ENCODE peak calls at places on chromosomes 1 and 21, in seven cellular contexts. One of them, this sample, is unnamed.

GRCh38 chr1:163069142-163069541 is at the start of gene RGS4:
- DNase-seq in stimulated activated CD4-positive, alpha-beta T cell treated with anti-CD3 and anti-CD28 coated beads, Interleukin-4, amount 100 ng/mL, for 24 hours: no peak
- DNase-seq in activated CD8-positive, alpha-beta memory T cell treated with anti-CD3 and anti-CD28 coated beads, Interleukin-2, amount 10 ng/mL, durations not matched to agents 7 days and 5 days: no peak
- DNase-seq in EL: peak
- DNase-seq in GM19239: no peak
- DNase-seq in left colon: peak
- DNase-seq in AG08396: peak
- DNase-seq in this sample: no peak

GRCh38 chr1:94068831-94069648 is 51.9 kb downstream of the ABCA4 start:
- DNase-seq in stimulated activated CD4-positive, alpha-beta T cell treated with anti-CD3 and anti-CD28 coated beads, Interleukin-4, amount 100 ng/mL, for 24 hours: no peak
- DNase-seq in activated CD8-positive, alpha-beta memory T cell treated with anti-CD3 and anti-CD28 coated beads, Interleukin-2, amount 10 ng/mL, durations not matched to agents 7 days and 5 days: no peak
- DNase-seq in EL: no peak
- DNase-seq in GM19239: no peak
- DNase-seq in left colon: peak
- DNase-seq in AG08396: peak
- DNase-seq in this sample: no peak

GRCh38 chr1:23845163-23845562 is 19.9 kb upstream of the HMGCL start:
- DNase-seq in stimulated activated CD4-positive, alpha-beta T cell treated with anti-CD3 and anti-CD28 coated beads, Interleukin-4, amount 100 ng/mL, for 24 hours: no peak
- DNase-seq in activated CD8-positive, alpha-beta memory T cell treated with anti-CD3 and anti-CD28 coated beads, Interleukin-2, amount 10 ng/mL, durations not matched to agents 7 days and 5 days: no peak
- DNase-seq in EL: no peak
- DNase-seq in GM19239: no peak
- DNase-seq in left colon: no peak
- DNase-seq in AG08396: no peak
- DNase-seq in this sample: no peak

GRCh38 chr21:44569861-44570517 is 3.5 kb upstream of the KRTAP10-4 start:
- DNase-seq in stimulated activated CD4-positive, alpha-beta T cell treated with anti-CD3 and anti-CD28 coated beads, Interleukin-4, amount 100 ng/mL, for 24 hours: no peak
- DNase-seq in activated CD8-positive, alpha-beta memory T cell treated with anti-CD3 and anti-CD28 coated beads, Interleukin-2, amount 10 ng/mL, durations not matched to agents 7 days and 5 days: peak
- DNase-seq in EL: no peak
- DNase-seq in GM19239: no peak
- DNase-seq in left colon: no peak
- DNase-seq in AG08396: no peak
- DNase-seq in this sample: peak

GRCh38 chr1:116579253-116579875 is 8.5 kb upstream of the CD58 start:
- DNase-seq in stimulated activated CD4-positive, alpha-beta T cell treated with anti-CD3 and anti-CD28 coated beads, Interleukin-4, amount 100 ng/mL, for 24 hours: no peak
- DNase-seq in activated CD8-positive, alpha-beta memory T cell treated with anti-CD3 and anti-CD28 coated beads, Interleukin-2, amount 10 ng/mL, durations not matched to agents 7 days and 5 days: no peak
- DNase-seq in EL: no peak
- DNase-seq in GM19239: no peak
- DNase-seq in left colon: no peak
- DNase-seq in AG08396: no peak
- DNase-seq in this sample: no peak

GRCh38 chr1:94617139-94617805 is 75.7 kb upstream of the F3 start:
- DNase-seq in stimulated activated CD4-positive, alpha-beta T cell treated with anti-CD3 and anti-CD28 coated beads, Interleukin-4, amount 100 ng/mL, for 24 hours: no peak
- DNase-seq in activated CD8-positive, alpha-beta memory T cell treated with anti-CD3 and anti-CD28 coated beads, Interleukin-2, amount 10 ng/mL, durations not matched to agents 7 days and 5 days: no peak
- DNase-seq in EL: peak
- DNase-seq in GM19239: no peak
- DNase-seq in left colon: no peak
- DNase-seq in AG08396: no peak
- DNase-seq in this sample: no peak

GRCh38 chr1:196599324-196599723 is 8.9 kb downstream of the KCNT2 start:
- DNase-seq in stimulated activated CD4-positive, alpha-beta T cell treated with anti-CD3 and anti-CD28 coated beads, Interleukin-4, amount 100 ng/mL, for 24 hours: no peak
- DNase-seq in activated CD8-positive, alpha-beta memory T cell treated with anti-CD3 and anti-CD28 coated beads, Interleukin-2, amount 10 ng/mL, durations not matched to agents 7 days and 5 days: no peak
- DNase-seq in EL: no peak
- DNase-seq in GM19239: no peak
- DNase-seq in left colon: no peak
- DNase-seq in AG08396: no peak
- DNase-seq in this sample: no peak

GRCh38 chr1:213688655-213689054 is 299.1 kb upstream of the PROX1 start:
- DNase-seq in stimulated activated CD4-positive, alpha-beta T cell treated with anti-CD3 and anti-CD28 coated beads, Interleukin-4, amount 100 ng/mL, for 24 hours: no peak
- DNase-seq in activated CD8-positive, alpha-beta memory T cell treated with anti-CD3 and anti-CD28 coated beads, Interleukin-2, amount 10 ng/mL, durations not matched to agents 7 days and 5 days: no peak
- DNase-seq in EL: no peak
- DNase-seq in GM19239: no peak
- DNase-seq in left colon: no peak
- DNase-seq in AG08396: no peak
- DNase-seq in this sample: no peak

GRCh38 chr1:56710646-56711045 is 65.5 kb downstream of the PRKAA2 start:
- DNase-seq in stimulated activated CD4-positive, alpha-beta T cell treated with anti-CD3 and anti-CD28 coated beads, Interleukin-4, amount 100 ng/mL, for 24 hours: no peak
- DNase-seq in activated CD8-positive, alpha-beta memory T cell treated with anti-CD3 and anti-CD28 coated beads, Interleukin-2, amount 10 ng/mL, durations not matched to agents 7 days and 5 days: no peak
- DNase-seq in EL: peak
- DNase-seq in GM19239: no peak
- DNase-seq in left colon: no peak
- DNase-seq in AG08396: peak
- DNase-seq in this sample: no peak

GRCh38 chr1:53693773-53694717 is 44.9 kb downstream of the GLIS1 start:
- DNase-seq in stimulated activated CD4-positive, alpha-beta T cell treated with anti-CD3 and anti-CD28 coated beads, Interleukin-4, amount 100 ng/mL, for 24 hours: no peak
- DNase-seq in activated CD8-positive, alpha-beta memory T cell treated with anti-CD3 and anti-CD28 coated beads, Interleukin-2, amount 10 ng/mL, durations not matched to agents 7 days and 5 days: no peak
- DNase-seq in EL: peak
- DNase-seq in GM19239: no peak
- DNase-seq in left colon: no peak
- DNase-seq in AG08396: no peak
- DNase-seq in this sample: no peak

GRCh38 chr1:43203859-43204258 is 31.7 kb downstream of the CFAP57 start:
- DNase-seq in stimulated activated CD4-positive, alpha-beta T cell treated with anti-CD3 and anti-CD28 coated beads, Interleukin-4, amount 100 ng/mL, for 24 hours: no peak
- DNase-seq in activated CD8-positive, alpha-beta memory T cell treated with anti-CD3 and anti-CD28 coated beads, Interleukin-2, amount 10 ng/mL, durations not matched to agents 7 days and 5 days: no peak
- DNase-seq in EL: no peak
- DNase-seq in GM19239: no peak
- DNase-seq in left colon: no peak
- DNase-seq in AG08396: no peak
- DNase-seq in this sample: no peak

GRCh38 chr1:20194770-20195463 is 8.6 kb upstream of the PLA2G2C start:
- DNase-seq in stimulated activated CD4-positive, alpha-beta T cell treated with anti-CD3 and anti-CD28 coated beads, Interleukin-4, amount 100 ng/mL, for 24 hours: peak
- DNase-seq in activated CD8-positive, alpha-beta memory T cell treated with anti-CD3 and anti-CD28 coated beads, Interleukin-2, amount 10 ng/mL, durations not matched to agents 7 days and 5 days: peak
- DNase-seq in EL: peak
- DNase-seq in GM19239: peak
- DNase-seq in left colon: peak
- DNase-seq in AG08396: peak
- DNase-seq in this sample: peak

GRCh38 chr1:176625365-176625764 is 162.4 kb downstream of the PAPPA2 start:
- DNase-seq in stimulated activated CD4-positive, alpha-beta T cell treated with anti-CD3 and anti-CD28 coated beads, Interleukin-4, amount 100 ng/mL, for 24 hours: no peak
- DNase-seq in activated CD8-positive, alpha-beta memory T cell treated with anti-CD3 and anti-CD28 coated beads, Interleukin-2, amount 10 ng/mL, durations not matched to agents 7 days and 5 days: no peak
- DNase-seq in EL: no peak
- DNase-seq in GM19239: no peak
- DNase-seq in left colon: no peak
- DNase-seq in AG08396: no peak
- DNase-seq in this sample: no peak

GRCh38 chr1:7265771-7266371 is 480.6 kb downstream of the CAMTA1 start:
- DNase-seq in stimulated activated CD4-positive, alpha-beta T cell treated with anti-CD3 and anti-CD28 coated beads, Interleukin-4, amount 100 ng/mL, for 24 hours: no peak
- DNase-seq in activated CD8-positive, alpha-beta memory T cell treated with anti-CD3 and anti-CD28 coated beads, Interleukin-2, amount 10 ng/mL, durations not matched to agents 7 days and 5 days: no peak
- DNase-seq in EL: peak
- DNase-seq in GM19239: peak
- DNase-seq in left colon: peak
- DNase-seq in AG08396: peak
- DNase-seq in this sample: no peak

GRCh38 chr1:100528861-100529260 is 9.1 kb upstream of the GPR88 start:
- DNase-seq in stimulated activated CD4-positive, alpha-beta T cell treated with anti-CD3 and anti-CD28 coated beads, Interleukin-4, amount 100 ng/mL, for 24 hours: no peak
- DNase-seq in activated CD8-positive, alpha-beta memory T cell treated with anti-CD3 and anti-CD28 coated beads, Interleukin-2, amount 10 ng/mL, durations not matched to agents 7 days and 5 days: no peak
- DNase-seq in EL: no peak
- DNase-seq in GM19239: no peak
- DNase-seq in left colon: no peak
- DNase-seq in AG08396: no peak
- DNase-seq in this sample: no peak

GRCh38 chr1:246182149-246182851 is 324.8 kb downstream of the SMYD3 start:
- DNase-seq in stimulated activated CD4-positive, alpha-beta T cell treated with anti-CD3 and anti-CD28 coated beads, Interleukin-4, amount 100 ng/mL, for 24 hours: no peak
- DNase-seq in activated CD8-positive, alpha-beta memory T cell treated with anti-CD3 and anti-CD28 coated beads, Interleukin-2, amount 10 ng/mL, durations not matched to agents 7 days and 5 days: no peak
- DNase-seq in EL: no peak
- DNase-seq in GM19239: no peak
- DNase-seq in left colon: no peak
- DNase-seq in AG08396: no peak
- DNase-seq in this sample: no peak

GRCh38 chr1:107936498-107937481 is 28.2 kb downstream of the VAV3 start:
- DNase-seq in stimulated activated CD4-positive, alpha-beta T cell treated with anti-CD3 and anti-CD28 coated beads, Interleukin-4, amount 100 ng/mL, for 24 hours: peak
- DNase-seq in activated CD8-positive, alpha-beta memory T cell treated with anti-CD3 and anti-CD28 coated beads, Interleukin-2, amount 10 ng/mL, durations not matched to agents 7 days and 5 days: peak
- DNase-seq in EL: peak
- DNase-seq in GM19239: no peak
- DNase-seq in left colon: no peak
- DNase-seq in AG08396: peak
- DNase-seq in this sample: peak

GRCh38 chr1:172653015-172653709 is 5.7 kb upstream of the FASLG start:
- DNase-seq in stimulated activated CD4-positive, alpha-beta T cell treated with anti-CD3 and anti-CD28 coated beads, Interleukin-4, amount 100 ng/mL, for 24 hours: no peak
- DNase-seq in activated CD8-positive, alpha-beta memory T cell treated with anti-CD3 and anti-CD28 coated beads, Interleukin-2, amount 10 ng/mL, durations not matched to agents 7 days and 5 days: no peak
- DNase-seq in EL: peak
- DNase-seq in GM19239: no peak
- DNase-seq in left colon: no peak
- DNase-seq in AG08396: no peak
- DNase-seq in this sample: no peak

GRCh38 chr1:190949932-190950331 is 472.3 kb upstream of the BRINP3 start:
- DNase-seq in stimulated activated CD4-positive, alpha-beta T cell treated with anti-CD3 and anti-CD28 coated beads, Interleukin-4, amount 100 ng/mL, for 24 hours: no peak
- DNase-seq in activated CD8-positive, alpha-beta memory T cell treated with anti-CD3 and anti-CD28 coated beads, Interleukin-2, amount 10 ng/mL, durations not matched to agents 7 days and 5 days: no peak
- DNase-seq in EL: no peak
- DNase-seq in GM19239: no peak
- DNase-seq in left colon: no peak
- DNase-seq in AG08396: no peak
- DNase-seq in this sample: no peak

GRCh38 chr1:202130275-202130646 is 7.5 kb downstream of the GPR37L1 start:
- DNase-seq in stimulated activated CD4-positive, alpha-beta T cell treated with anti-CD3 and anti-CD28 coated beads, Interleukin-4, amount 100 ng/mL, for 24 hours: no peak
- DNase-seq in activated CD8-positive, alpha-beta memory T cell treated with anti-CD3 and anti-CD28 coated beads, Interleukin-2, amount 10 ng/mL, durations not matched to agents 7 days and 5 days: no peak
- DNase-seq in EL: no peak
- DNase-seq in GM19239: no peak
- DNase-seq in left colon: no peak
- DNase-seq in AG08396: no peak
- DNase-seq in this sample: no peak

GRCh38 chr1:65209005-65209885 is 61.2 kb downstream of the AK4 start:
- DNase-seq in stimulated activated CD4-positive, alpha-beta T cell treated with anti-CD3 and anti-CD28 coated beads, Interleukin-4, amount 100 ng/mL, for 24 hours: peak
- DNase-seq in activated CD8-positive, alpha-beta memory T cell treated with anti-CD3 and anti-CD28 coated beads, Interleukin-2, amount 10 ng/mL, durations not matched to agents 7 days and 5 days: no peak
- DNase-seq in EL: peak
- DNase-seq in GM19239: no peak
- DNase-seq in left colon: peak
- DNase-seq in AG08396: peak
- DNase-seq in this sample: peak